ENCODE peak calls at places on chromosomes 1 and 21, in eight cellular contexts. X, S, N, F, Y, Q, M and T are unnamed samples.

GRCh38 chr21:38223893-38224540 is 32.8 kb upstream of the KCNJ15 start:
- DNase-seq in X (peak), S (no peak), N (no peak), Q (peak), Y (no peak), F (peak), M (peak), T (peak)

GRCh38 chr1:53594391-53595180 is 135.4 kb downstream of the DMRTB1 start:
- DNase-seq in X (no peak), Q (no peak), N (no peak), F (no peak), S (no peak), M (no peak), Y (no peak), T (no peak)

GRCh38 chr1:96559181-96559580 is 162.4 kb upstream of the PTBP2 start:
- DNase-seq in N (no peak), X (no peak), M (no peak), Q (peak), F (peak), S (no peak), Y (no peak), T (peak)

GRCh38 chr1:244969355-244970235 is 105.3 kb upstream of the HNRNPU start:
- DNase-seq in Q (peak), Y (peak), N (peak), F (peak), S (peak), M (peak), X (peak), T (peak)

GRCh38 chr1:181075727-181076350 is 12.7 kb upstream of the IER5 start:
- DNase-seq in M (no peak), S (no peak), Q (no peak), F (no peak), N (no peak), X (no peak), Y (no peak), T (no peak)

GRCh38 chr1:1020000-1020404 is at the start of gene AGRN:
- DNase-seq in X (no peak), S (no peak), M (no peak), F (no peak), Y (no peak), N (no peak), Q (no peak), T (no peak)

GRCh38 chr1:114274621-114275317 is 121.1 kb upstream of the SYT6 start:
- DNase-seq in N (no peak), Q (no peak), Y (no peak), S (no peak), X (no peak), M (no peak), F (no peak), T (no peak)

GRCh38 chr1:53629101-53629691 is 109.8 kb downstream of the GLIS1 start:
- DNase-seq in M (no peak), S (no peak), X (no peak), F (no peak), Q (no peak), Y (no peak), N (no peak), T (no peak)

GRCh38 chr1:115440733-115441132 is 102.7 kb upstream of the NGF start:
- DNase-seq in N (no peak), Q (no peak), S (no peak), M (no peak), X (no peak), F (no peak), Y (no peak), T (no peak)

GRCh38 chr1:43868741-43869067 is 64.9 kb upstream of the ARTN start:
- DNase-seq in Y (no peak), M (peak), Q (peak), X (no peak), F (peak), S (no peak), N (no peak), T (peak)

GRCh38 chr21:38938343-38938742 is 132.6 kb downstream of the ETS2 start:
- DNase-seq in F (peak), X (peak), S (no peak), M (peak), Q (peak), Y (no peak), N (no peak), T (no peak)

GRCh38 chr1:28517649-28517999 is 11.8 kb downstream of the RCC1 start:
- DNase-seq in S (no peak), N (no peak), F (no peak), X (no peak), Q (peak), M (no peak), Y (no peak), T (no peak)

GRCh38 chr1:89739013-89739843 is 81.6 kb upstream of the LRRC8D start:
- DNase-seq in Q (peak), S (no peak), N (no peak), X (no peak), M (peak), F (peak), Y (no peak), T (peak)

GRCh38 chr1:165474196-165474595 is 29.3 kb upstream of the RXRG start:
- DNase-seq in Q (no peak), S (no peak), M (no peak), X (no peak), Y (no peak), F (no peak), N (no peak), T (no peak)

GRCh38 chr1:178451529-178451928 is 45.2 kb downstream of the CLEC20A start:
- DNase-seq in S (no peak), Q (peak), M (peak), F (peak), N (no peak), Y (no peak), X (no peak), T (peak)

GRCh38 chr1:245605480-245606156 is 450.8 kb downstream of the KIF26B start:
- DNase-seq in F (peak), S (no peak), X (no peak), Y (no peak), N (peak), M (peak), Q (peak), T (peak)

GRCh38 chr1:222618880-222619321 is 1.0 kb downstream of the MIA3 start:
- DNase-seq in N (no peak), Y (peak), S (peak), M (no peak), F (peak), Q (peak), X (peak), T (peak)

GRCh38 chr1:94926365-94926914 is 470 bp downstream of the CNN3 start:
- DNase-seq in S (peak), M (no peak), Q (peak), Y (peak), N (no peak), F (peak), X (no peak), T (peak)

GRCh38 chr1:151047591-151047924 is at the start of gene C1orf56:
- DNase-seq in N (no peak), Y (peak), S (peak), X (no peak), F (peak), M (no peak), Q (peak), T (peak)

GRCh38 chr1:234986750-234987414 is 141.8 kb downstream of the TOMM20 start:
- DNase-seq in S (peak), M (peak), N (no peak), X (no peak), Y (peak), Q (no peak), F (peak), T (peak)

GRCh38 chr1:169776440-169776839 is 18.3 kb downstream of the METTL18 start:
- DNase-seq in S (no peak), N (no peak), M (no peak), Q (no peak), F (no peak), X (no peak), Y (no peak), T (no peak)

DNA sequence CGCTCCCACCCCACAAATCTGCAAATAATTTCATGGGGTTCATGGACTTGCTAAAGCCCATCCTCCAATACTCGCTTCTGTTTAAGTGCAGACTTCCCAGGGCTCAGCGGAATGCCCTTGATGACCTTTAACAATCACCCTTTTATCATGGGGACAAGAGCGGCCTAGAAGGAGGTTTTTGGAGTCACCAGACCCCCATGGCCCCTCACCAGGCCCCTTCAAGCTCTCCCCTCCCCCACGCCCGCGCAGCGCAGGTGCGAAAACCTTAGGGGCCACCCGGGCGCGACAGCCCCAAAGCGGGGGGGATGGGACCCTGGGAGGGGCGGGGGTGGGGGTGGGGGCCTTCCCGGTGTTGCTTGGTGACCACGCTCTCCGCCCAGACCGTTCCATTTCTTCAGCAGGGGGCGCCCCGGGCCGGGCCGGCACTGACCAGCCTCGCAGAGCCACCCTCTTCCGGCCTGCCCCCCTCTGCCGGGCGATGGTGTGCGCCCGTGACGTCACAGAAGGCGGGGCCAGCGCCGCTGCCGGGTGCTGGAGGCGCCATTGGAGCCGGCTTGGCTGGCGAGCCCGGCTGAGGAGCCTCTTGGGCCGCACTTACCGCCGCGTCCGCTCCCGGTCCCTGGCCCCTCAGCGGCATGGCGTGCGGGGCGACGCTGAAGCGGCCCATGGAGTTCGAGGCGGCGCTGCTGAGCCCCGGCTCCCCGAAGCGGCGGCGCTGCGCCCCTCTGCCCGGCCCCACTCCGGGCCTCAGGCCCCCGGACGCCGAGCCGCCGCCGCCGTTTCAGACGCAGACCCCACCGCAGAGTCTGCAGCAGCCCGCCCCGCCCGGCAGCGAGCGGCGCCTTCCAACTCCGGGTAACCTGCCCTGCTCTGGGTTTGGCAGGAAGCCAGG is at the start of gene AKIRIN1:
- DNase-seq in X (peak), Q (peak), S (peak), F (peak), M (peak), Y (peak), N (peak), T (peak)
- TF ChIP-seq CTCF in X (no peak), Q (no peak), S (peak), F (no peak), M (no peak), Y (peak), N (no peak), T (no peak)

GRCh38 chr1:68782890-68783289 is 286.0 kb upstream of the DEPDC1 start:
- DNase-seq in X (no peak), S (no peak), Q (no peak), M (no peak), F (no peak), Y (no peak), N (no peak), T (no peak)

GRCh38 chr1:68791800-68792199 is 294.9 kb upstream of the DEPDC1 start:
- DNase-seq in Q (no peak), X (no peak), N (no peak), M (no peak), S (no peak), Y (no peak), F (no peak), T (no peak)

GRCh38 chr1:68785328-68785727 is 288.4 kb upstream of the DEPDC1 start:
- DNase-seq in N (no peak), Y (no peak), Q (no peak), X (no peak), S (no peak), F (no peak), M (no peak), T (no peak)

GRCh38 chr1:68788762-68789161 is 291.9 kb upstream of the DEPDC1 start:
- DNase-seq in N (no peak), M (no peak), X (no peak), Q (no peak), Y (no peak), S (no peak), F (no peak), T (no peak)
- H3K4me3 ChIP-seq in N (no peak), M (no peak), X (no peak), Q (no peak), Y (no peak), S (no peak), F (no peak), T (no peak)

GRCh38 chr21:27043377-27043776 is 76.5 kb upstream of the ADAMTS5 start:
- DNase-seq in Q (no peak), X (no peak), N (no peak), Y (no peak), M (no peak), F (no peak), S (no peak), T (no peak)
- TF ChIP-seq CTCF in Q (no peak), X (no peak), N (no peak), Y (no peak), M (no peak), F (no peak), S (no peak), T (no peak)

DNA sequence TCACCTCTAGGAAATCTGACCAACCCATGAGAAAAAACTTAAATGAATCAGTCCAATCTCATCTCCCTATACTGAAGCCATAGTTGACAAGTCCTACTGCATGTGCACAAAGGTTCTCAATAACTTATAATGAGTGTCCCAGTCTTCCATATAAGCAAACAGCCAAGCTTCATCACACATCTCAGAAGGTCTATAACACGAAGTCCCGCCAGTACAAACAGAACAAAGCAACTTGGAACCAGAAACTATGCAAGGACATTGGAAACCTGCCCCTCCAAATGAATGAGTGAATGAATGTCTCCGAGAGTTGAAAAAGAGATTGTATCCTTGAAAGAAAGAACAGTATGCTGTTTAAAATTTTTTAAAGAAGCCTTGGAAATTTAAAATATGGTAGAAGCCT is 53.6 kb upstream of the IPO9 start:
- DNase-seq in Y (no peak), X (no peak), Q (no peak), S (no peak), N (no peak), F (no peak), M (no peak), T (no peak)
- H3K4me3 ChIP-seq in Y (no peak), X (no peak), Q (no peak), S (no peak), N (no peak), F (no peak), M (no peak), T (no peak)